ENCODE peak calls at places on chromosomes 6 and 20, in nine cellular contexts. One of them, this sample, is unnamed.

GRCh38 chr20:51402201-51402600 is 140.3 kb downstream of the NFATC2 start:
- DNase-seq in foreskin keratinocyte: no peak
- DNase-seq in bronchial epithelial cell: no peak
- DNase-seq in T-cell: peak; percentile 39
- DNase-seq in SW480: peak; percentile 31
- DNase-seq in Kasumi-1: peak; percentile 43
- DNase-seq in choroid plexus epithelial cell: peak; percentile 85
- DNase-seq in endodermal cell: no peak
- DNase-seq in EL: no peak
- DNase-seq in this sample: no peak

GRCh38 chr6:29887330-29887818 is 55.0 kb upstream of the HLA-A start:
- DNase-seq in SW480: peak; percentile 26
- DNase-seq in Kasumi-1: no peak
- DNase-seq in EL: peak; percentile 40
- DNase-seq in bronchial epithelial cell: no peak
- DNase-seq in choroid plexus epithelial cell: peak; percentile 22
- DNase-seq in T-cell: no peak
- DNase-seq in foreskin keratinocyte: peak; percentile 45
- DNase-seq in endodermal cell: peak; percentile 69
- DNase-seq in this sample: peak; percentile 12

GRCh38 chr20:13554076-13554475 is 84.7 kb downstream of the TASP1 start:
- DNase-seq in endodermal cell: no peak
- DNase-seq in SW480: no peak
- DNase-seq in choroid plexus epithelial cell: peak; percentile 37
- DNase-seq in foreskin keratinocyte: no peak
- DNase-seq in T-cell: no peak
- DNase-seq in bronchial epithelial cell: no peak
- DNase-seq in EL: peak; percentile 6
- DNase-seq in Kasumi-1: no peak
- DNase-seq in this sample: peak; percentile 37

GRCh38 chr6:153145591-153145990 is 14.5 kb upstream of the RGS17 start:
- DNase-seq in bronchial epithelial cell: no peak
- DNase-seq in SW480: no peak
- DNase-seq in endodermal cell: peak; percentile 58
- DNase-seq in EL: no peak
- DNase-seq in choroid plexus epithelial cell: no peak
- DNase-seq in Kasumi-1: no peak
- DNase-seq in foreskin keratinocyte: no peak
- DNase-seq in T-cell: no peak
- DNase-seq in this sample: no peak

GRCh38 chr6:89313006-89313405 is 2.1 kb downstream of the GABRR2 start:
- DNase-seq in endodermal cell: no peak
- DNase-seq in EL: peak; percentile 93
- DNase-seq in T-cell: no peak
- DNase-seq in SW480: no peak
- DNase-seq in bronchial epithelial cell: peak; percentile 40
- DNase-seq in Kasumi-1: no peak
- DNase-seq in foreskin keratinocyte: peak; percentile 34
- DNase-seq in choroid plexus epithelial cell: peak; percentile 61
- DNase-seq in this sample: peak; percentile 72

GRCh38 chr6:41286544-41287346 is at the start of gene TREM1:
- DNase-seq in choroid plexus epithelial cell: peak; percentile 94
- DNase-seq in endodermal cell: no peak
- DNase-seq in foreskin keratinocyte: peak; percentile 67
- DNase-seq in bronchial epithelial cell: peak; percentile 97
- DNase-seq in Kasumi-1: peak; percentile 76
- DNase-seq in T-cell: no peak
- DNase-seq in SW480: no peak
- DNase-seq in EL: peak; percentile 72
- DNase-seq in this sample: peak; percentile 52

GRCh38 chr6:169097336-169098052 is 156.2 kb downstream of the THBS2 start:
- DNase-seq in EL: peak; percentile 99
- DNase-seq in endodermal cell: no peak
- DNase-seq in foreskin keratinocyte: no peak
- DNase-seq in bronchial epithelial cell: no peak
- DNase-seq in Kasumi-1: no peak
- DNase-seq in T-cell: no peak
- DNase-seq in choroid plexus epithelial cell: peak; percentile 99
- DNase-seq in SW480: no peak
- DNase-seq in this sample: peak; percentile 58

GRCh38 chr6:157708933-157709332 is 114.1 kb upstream of the SNX9 start:
- DNase-seq in Kasumi-1: no peak
- DNase-seq in T-cell: no peak
- DNase-seq in choroid plexus epithelial cell: no peak
- DNase-seq in endodermal cell: no peak
- DNase-seq in EL: no peak
- DNase-seq in SW480: no peak
- DNase-seq in foreskin keratinocyte: no peak
- DNase-seq in bronchial epithelial cell: no peak
- DNase-seq in this sample: no peak

GRCh38 chr20:17344775-17345174 is 117.9 kb downstream of the PCSK2 start:
- DNase-seq in Kasumi-1: no peak
- DNase-seq in foreskin keratinocyte: no peak
- DNase-seq in endodermal cell: no peak
- DNase-seq in EL: no peak
- DNase-seq in choroid plexus epithelial cell: no peak
- DNase-seq in T-cell: no peak
- DNase-seq in SW480: no peak
- DNase-seq in bronchial epithelial cell: no peak
- DNase-seq in this sample: no peak

GRCh38 chr6:139569561-139569960 is 195.1 kb upstream of the CITED2 start:
- DNase-seq in foreskin keratinocyte: peak; percentile 67
- DNase-seq in bronchial epithelial cell: peak; percentile 92
- DNase-seq in endodermal cell: no peak
- DNase-seq in EL: peak; percentile 78
- DNase-seq in Kasumi-1: no peak
- DNase-seq in choroid plexus epithelial cell: no peak
- DNase-seq in SW480: no peak
- DNase-seq in T-cell: no peak
- DNase-seq in this sample: peak; percentile 74

GRCh38 chr6:110816677-110817076 is 1.4 kb upstream of the CDK19 start:
- DNase-seq in choroid plexus epithelial cell: no peak
- DNase-seq in SW480: no peak
- DNase-seq in endodermal cell: no peak
- DNase-seq in EL: no peak
- DNase-seq in T-cell: no peak
- DNase-seq in bronchial epithelial cell: no peak
- DNase-seq in foreskin keratinocyte: no peak
- DNase-seq in Kasumi-1: peak; percentile 44
- DNase-seq in this sample: no peak

GRCh38 chr6:104789770-104790190 is 69.9 kb downstream of the HACE1 start:
- DNase-seq in Kasumi-1: peak; percentile 85
- DNase-seq in endodermal cell: no peak
- DNase-seq in bronchial epithelial cell: peak; percentile 65
- DNase-seq in T-cell: no peak
- DNase-seq in EL: peak; percentile 81
- DNase-seq in foreskin keratinocyte: peak; percentile 59
- DNase-seq in choroid plexus epithelial cell: peak; percentile 85
- DNase-seq in SW480: peak; percentile 29
- DNase-seq in this sample: peak; percentile 48

GRCh38 chr6:7532232-7532631 is 9.2 kb upstream of the DSP start:
- DNase-seq in endodermal cell: no peak
- DNase-seq in choroid plexus epithelial cell: no peak
- DNase-seq in SW480: no peak
- DNase-seq in foreskin keratinocyte: peak; percentile 86
- DNase-seq in EL: no peak
- DNase-seq in bronchial epithelial cell: peak; percentile 89
- DNase-seq in T-cell: no peak
- DNase-seq in Kasumi-1: no peak
- DNase-seq in this sample: peak; percentile 87

GRCh38 chr6:115891111-115891669 is 169.5 kb downstream of the FRK start:
- DNase-seq in EL: peak; percentile 60
- DNase-seq in choroid plexus epithelial cell: peak; percentile 23
- DNase-seq in endodermal cell: no peak
- DNase-seq in SW480: no peak
- DNase-seq in Kasumi-1: peak; percentile 22
- DNase-seq in foreskin keratinocyte: peak; percentile 81
- DNase-seq in T-cell: no peak
- DNase-seq in bronchial epithelial cell: peak; percentile 91
- DNase-seq in this sample: peak; percentile 74

GRCh38 chr6:98648211-98648914 is 186.0 kb upstream of the POU3F2 start:
- DNase-seq in Kasumi-1: no peak
- DNase-seq in bronchial epithelial cell: no peak
- DNase-seq in endodermal cell: peak; percentile 55
- DNase-seq in choroid plexus epithelial cell: no peak
- DNase-seq in EL: no peak
- DNase-seq in foreskin keratinocyte: no peak
- DNase-seq in T-cell: no peak
- DNase-seq in SW480: peak; percentile 90
- DNase-seq in this sample: no peak

GRCh38 chr6:170174771-170175643 is 115.9 kb downstream of the DLL1 start:
- DNase-seq in choroid plexus epithelial cell: no peak
- DNase-seq in EL: no peak
- DNase-seq in bronchial epithelial cell: no peak
- DNase-seq in SW480: no peak
- DNase-seq in foreskin keratinocyte: no peak
- DNase-seq in endodermal cell: no peak
- DNase-seq in Kasumi-1: no peak
- DNase-seq in T-cell: peak; percentile 7
- DNase-seq in this sample: no peak